ENCODE peak calls at places on chromosomes 1 and 21, in six cellular contexts. T is endothelial cell, H is thoracic aorta, G is epithelial cell of proximal tubule, X is putamen, P is T-cell. I is an unnamed sample.

GRCh38 chr1:212228591-212229119 is 56.6 kb upstream of the PPP2R5A start:
- DNase-seq in P (no peak), H (no peak), G (peak), X (no peak), T (no peak), I (no peak)

GRCh38 chr21:39136711-39137110 is 46.5 kb downstream of the PSMG1 start:
- DNase-seq in P (no peak), H (no peak), X (no peak), T (no peak), G (no peak), I (no peak)

GRCh38 chr1:157095551-157095950 is 4.1 kb downstream of the ETV3L start:
- DNase-seq in X (no peak), H (no peak), T (no peak), G (no peak), P (no peak), I (peak)

GRCh38 chr1:197671140-197671539 is 104.1 kb downstream of the DENND1B start:
- DNase-seq in G (no peak), P (no peak), X (no peak), T (no peak), H (no peak), I (no peak)

GRCh38 chr1:173453982-173454381 is 23.2 kb upstream of the PRDX6 start:
- DNase-seq in T (no peak), G (no peak), P (no peak), X (no peak), H (no peak), I (no peak)

GRCh38 chr1:201886103-201886885 is 2.4 kb upstream of the SHISA4 start:
- DNase-seq in T (no peak), H (no peak), X (no peak), G (no peak), P (no peak), I (no peak)

GRCh38 chr1:179310721-179311120 is 17.1 kb downstream of the SOAT1 start:
- DNase-seq in P (no peak), T (no peak), H (no peak), X (no peak), G (peak), I (no peak)

GRCh38 chr1:163013826-163014600 is 55.1 kb upstream of the RGS4 start:
- DNase-seq in H (no peak), X (no peak), T (no peak), G (no peak), P (no peak), I (no peak)

GRCh38 chr1:69535490-69535889 is 32.2 kb upstream of the LRRC7 start:
- DNase-seq in X (no peak), G (no peak), P (no peak), H (no peak), T (no peak), I (no peak)

GRCh38 chr1:208184993-208185703 is 59.0 kb downstream of the PLXNA2 start:
- DNase-seq in X (no peak), G (no peak), P (no peak), T (no peak), H (no peak), I (no peak)

GRCh38 chr1:224632381-224632871 is 16.3 kb downstream of the CNIH3 start:
- DNase-seq in H (no peak), X (no peak), T (no peak), G (no peak), P (no peak), I (no peak)

GRCh38 chr1:230330157-230330556 is 96.0 kb downstream of the PGBD5 start:
- DNase-seq in P (no peak), H (no peak), G (no peak), T (no peak), X (no peak), I (no peak)

GRCh38 chr1:205285391-205286101 is 36.0 kb downstream of the NUAK2 start:
- DNase-seq in P (peak), X (no peak), G (no peak), T (no peak), H (no peak), I (no peak)

GRCh38 chr1:42179900-42180329 is 15.4 kb upstream of the GUCA2A start:
- DNase-seq in P (no peak), G (no peak), X (no peak), T (no peak), H (no peak), I (no peak)

GRCh38 chr1:111956155-111956817 is 33.2 kb downstream of the KCND3 start:
- DNase-seq in P (no peak), X (peak), H (no peak), G (no peak), T (no peak), I (no peak)

GRCh38 chr1:26618561-26618960 is 77.3 kb upstream of the ARID1A start:
- DNase-seq in X (no peak), T (no peak), G (no peak), H (no peak), P (no peak), I (no peak)

GRCh38 chr1:52463891-52464290 is 59.5 kb downstream of the PRPF38A start:
- DNase-seq in G (no peak), P (no peak), X (no peak), H (no peak), T (no peak), I (no peak)

GRCh38 chr1:94332516-94332915 is 85.7 kb upstream of the ABCD3 start:
- DNase-seq in T (no peak), X (no peak), G (no peak), H (no peak), P (no peak), I (no peak)

GRCh38 chr1:117017648-117018047 is 16.1 kb downstream of the CD101 start:
- DNase-seq in H (no peak), G (no peak), T (no peak), P (no peak), X (no peak), I (no peak)

GRCh38 chr1:8314346-8315280 is 3.3 kb upstream of the SLC45A1 start:
- DNase-seq in P (no peak), X (peak), G (peak), H (no peak), T (peak), I (peak)